ENCODE peak calls at places on chromosome 11, in five cellular contexts. One of them, this sample, is unnamed.

GRCh38 chr11:106601637-106602297 is 416.5 kb downstream of the GUCY1A2 start:
- DNase-seq in spleen: no peak
- DNase-seq in fibroblast of lung: no peak
- DNase-seq in keratinocyte: no peak
- DNase-seq in RWPE1: no peak
- DNase-seq in this sample: no peak

GRCh38 chr11:64878223-64878493 is 263 bp downstream of the EHD1 start:
- DNase-seq in spleen: no peak
- DNase-seq in fibroblast of lung: no peak
- DNase-seq in keratinocyte: no peak
- DNase-seq in RWPE1: no peak
- DNase-seq in this sample: no peak

GRCh38 chr11:14803846-14804245 is 88.2 kb downstream of the CYP2R1 start:
- DNase-seq in spleen: no peak
- DNase-seq in fibroblast of lung: no peak
- DNase-seq in keratinocyte: no peak
- DNase-seq in RWPE1: no peak
- DNase-seq in this sample: no peak

GRCh38 chr11:110431212-110432073 is 1.7 kb downstream of the FDX1 start:
- DNase-seq in spleen: no peak
- DNase-seq in fibroblast of lung: peak
- DNase-seq in keratinocyte: no peak
- DNase-seq in RWPE1: no peak
- DNase-seq in this sample: no peak

GRCh38 chr11:61138940-61139339 is 22.3 kb downstream of the VPS37C start:
- DNase-seq in spleen: no peak
- DNase-seq in fibroblast of lung: peak
- DNase-seq in keratinocyte: no peak
- DNase-seq in RWPE1: no peak
- DNase-seq in this sample: no peak

GRCh38 chr11:94036096-94036495 is 14.9 kb downstream of the HEPHL1 start:
- DNase-seq in spleen: no peak
- DNase-seq in fibroblast of lung: no peak
- DNase-seq in keratinocyte: no peak
- DNase-seq in RWPE1: no peak
- DNase-seq in this sample: no peak

GRCh38 chr11:73961321-73961720 is 10.5 kb downstream of the DNAJB13 start:
- DNase-seq in spleen: no peak
- DNase-seq in fibroblast of lung: no peak
- DNase-seq in keratinocyte: no peak
- DNase-seq in RWPE1: no peak
- DNase-seq in this sample: no peak

GRCh38 chr11:61134801-61135257 is 26.4 kb downstream of the VPS37C start:
- DNase-seq in spleen: peak
- DNase-seq in fibroblast of lung: no peak
- DNase-seq in keratinocyte: no peak
- DNase-seq in RWPE1: no peak
- DNase-seq in this sample: no peak

GRCh38 chr11:61598886-61599868 is 18.3 kb upstream of the SYT7 start:
- DNase-seq in spleen: no peak
- DNase-seq in fibroblast of lung: peak
- DNase-seq in keratinocyte: no peak
- DNase-seq in RWPE1: no peak
- DNase-seq in this sample: no peak

GRCh38 chr11:58921778-58922390 is 17.4 kb upstream of the GLYATL1 start:
- DNase-seq in spleen: no peak
- DNase-seq in fibroblast of lung: no peak
- DNase-seq in keratinocyte: no peak
- DNase-seq in RWPE1: no peak
- DNase-seq in this sample: no peak

GRCh38 chr11:4464216-4465159 is 15.4 kb downstream of the OR52K2 start:
- DNase-seq in spleen: no peak
- DNase-seq in fibroblast of lung: peak
- DNase-seq in keratinocyte: no peak
- DNase-seq in RWPE1: peak
- DNase-seq in this sample: no peak

GRCh38 chr11:17906436-17906835 is 106.4 kb downstream of the SERGEF start:
- DNase-seq in spleen: no peak
- DNase-seq in fibroblast of lung: no peak
- DNase-seq in keratinocyte: no peak
- DNase-seq in RWPE1: no peak
- DNase-seq in this sample: no peak

GRCh38 chr11:128622137-128622523 is 34.8 kb upstream of the ETS1 start:
- DNase-seq in spleen: no peak
- DNase-seq in fibroblast of lung: no peak
- DNase-seq in keratinocyte: no peak
- DNase-seq in RWPE1: no peak
- DNase-seq in this sample: no peak

GRCh38 chr11:109729761-109730160 is 307.8 kb downstream of the C11orf87 start:
- DNase-seq in spleen: no peak
- DNase-seq in fibroblast of lung: no peak
- DNase-seq in keratinocyte: no peak
- DNase-seq in RWPE1: no peak
- DNase-seq in this sample: no peak

GRCh38 chr11:46845440-46845739 is 690 bp downstream of the CKAP5 start:
- DNase-seq in spleen: no peak
- DNase-seq in fibroblast of lung: peak
- DNase-seq in keratinocyte: no peak
- DNase-seq in RWPE1: peak
- DNase-seq in this sample: no peak

GRCh38 chr11:44862546-44863101 is 88.1 kb downstream of the TP53I11 start:
- DNase-seq in spleen: no peak
- DNase-seq in fibroblast of lung: no peak
- DNase-seq in keratinocyte: no peak
- DNase-seq in RWPE1: no peak
- DNase-seq in this sample: no peak

GRCh38 chr11:34792814-34793241 is 123.4 kb downstream of the APIP start:
- DNase-seq in spleen: no peak
- DNase-seq in fibroblast of lung: no peak
- DNase-seq in keratinocyte: no peak
- DNase-seq in RWPE1: no peak
- DNase-seq in this sample: no peak

GRCh38 chr11:112881461-112881860 is 79.8 kb upstream of the NCAM1 start:
- DNase-seq in spleen: no peak
- DNase-seq in fibroblast of lung: peak
- DNase-seq in keratinocyte: no peak
- DNase-seq in RWPE1: peak
- DNase-seq in this sample: no peak

GRCh38 chr11:61149624-61150615 is 11.3 kb downstream of the VPS37C start:
- DNase-seq in spleen: peak
- DNase-seq in fibroblast of lung: peak
- DNase-seq in keratinocyte: no peak
- DNase-seq in RWPE1: peak
- DNase-seq in this sample: no peak

GRCh38 chr11:34252015-34252414 is 105.8 kb downstream of the ABTB2 start:
- DNase-seq in spleen: no peak
- DNase-seq in fibroblast of lung: no peak
- DNase-seq in keratinocyte: no peak
- DNase-seq in RWPE1: no peak
- DNase-seq in this sample: no peak

GRCh38 chr11:64007629-64008282 is 21.5 kb downstream of the OTUB1 start:
- DNase-seq in spleen: peak
- DNase-seq in fibroblast of lung: peak
- DNase-seq in keratinocyte: no peak
- DNase-seq in RWPE1: no peak
- DNase-seq in this sample: no peak

GRCh38 chr11:86582898-86583297 is 89.5 kb downstream of the ME3 start:
- DNase-seq in spleen: no peak
- DNase-seq in fibroblast of lung: no peak
- DNase-seq in keratinocyte: no peak
- DNase-seq in RWPE1: no peak
- DNase-seq in this sample: no peak

GRCh38 chr11:116869610-116870009 is 32.2 kb upstream of the APOA1 start:
- DNase-seq in spleen: no peak
- DNase-seq in fibroblast of lung: no peak
- DNase-seq in keratinocyte: no peak
- DNase-seq in RWPE1: no peak
- DNase-seq in this sample: no peak

GRCh38 chr11:120893431-120894206 is 130.3 kb upstream of the TBCEL start:
- DNase-seq in spleen: no peak
- DNase-seq in fibroblast of lung: no peak
- DNase-seq in keratinocyte: no peak
- DNase-seq in RWPE1: no peak
- DNase-seq in this sample: no peak

GRCh38 chr11:106697058-106697457 is 321.2 kb downstream of the GUCY1A2 start:
- DNase-seq in spleen: no peak
- DNase-seq in fibroblast of lung: peak
- DNase-seq in keratinocyte: peak
- DNase-seq in RWPE1: peak
- DNase-seq in this sample: no peak

GRCh38 chr11:104106136-104106754 is 57.7 kb downstream of the PDGFD start:
- DNase-seq in spleen: no peak
- DNase-seq in fibroblast of lung: peak
- DNase-seq in keratinocyte: no peak
- DNase-seq in RWPE1: no peak
- DNase-seq in this sample: no peak

GRCh38 chr11:91860661-91861060 is 364.0 kb upstream of the FAT3 start:
- DNase-seq in spleen: no peak
- DNase-seq in fibroblast of lung: no peak
- DNase-seq in keratinocyte: no peak
- DNase-seq in RWPE1: no peak
- DNase-seq in this sample: no peak

GRCh38 chr11:47409440-47410403 is 1.3 kb downstream of the SLC39A13 start:
- DNase-seq in spleen: peak
- DNase-seq in fibroblast of lung: no peak
- DNase-seq in keratinocyte: no peak
- DNase-seq in RWPE1: peak
- DNase-seq in this sample: no peak

GRCh38 chr11:113722221-113722620 is 16.1 kb upstream of the TMPRSS5 start:
- DNase-seq in spleen: no peak
- DNase-seq in fibroblast of lung: no peak
- DNase-seq in keratinocyte: no peak
- DNase-seq in RWPE1: no peak
- DNase-seq in this sample: no peak

GRCh38 chr11:72930011-72930410 is 115.8 kb downstream of the ATG16L2 start:
- DNase-seq in spleen: no peak
- DNase-seq in fibroblast of lung: peak
- DNase-seq in keratinocyte: no peak
- DNase-seq in RWPE1: no peak
- DNase-seq in this sample: no peak

GRCh38 chr11:72009156-72009555 is 10.4 kb downstream of the IL18BP start:
- DNase-seq in spleen: no peak
- DNase-seq in fibroblast of lung: no peak
- DNase-seq in keratinocyte: no peak
- DNase-seq in RWPE1: no peak
- DNase-seq in this sample: no peak

GRCh38 chr11:19525714-19526113 is 186.9 kb upstream of the NAV2 start:
- DNase-seq in spleen: no peak
- DNase-seq in fibroblast of lung: no peak
- DNase-seq in keratinocyte: no peak
- DNase-seq in RWPE1: no peak
- DNase-seq in this sample: no peak

GRCh38 chr11:71357414-71357813 is 90.8 kb downstream of the DHCR7 start:
- DNase-seq in spleen: peak
- DNase-seq in fibroblast of lung: no peak
- DNase-seq in keratinocyte: no peak
- DNase-seq in RWPE1: no peak
- DNase-seq in this sample: no peak

DNA sequence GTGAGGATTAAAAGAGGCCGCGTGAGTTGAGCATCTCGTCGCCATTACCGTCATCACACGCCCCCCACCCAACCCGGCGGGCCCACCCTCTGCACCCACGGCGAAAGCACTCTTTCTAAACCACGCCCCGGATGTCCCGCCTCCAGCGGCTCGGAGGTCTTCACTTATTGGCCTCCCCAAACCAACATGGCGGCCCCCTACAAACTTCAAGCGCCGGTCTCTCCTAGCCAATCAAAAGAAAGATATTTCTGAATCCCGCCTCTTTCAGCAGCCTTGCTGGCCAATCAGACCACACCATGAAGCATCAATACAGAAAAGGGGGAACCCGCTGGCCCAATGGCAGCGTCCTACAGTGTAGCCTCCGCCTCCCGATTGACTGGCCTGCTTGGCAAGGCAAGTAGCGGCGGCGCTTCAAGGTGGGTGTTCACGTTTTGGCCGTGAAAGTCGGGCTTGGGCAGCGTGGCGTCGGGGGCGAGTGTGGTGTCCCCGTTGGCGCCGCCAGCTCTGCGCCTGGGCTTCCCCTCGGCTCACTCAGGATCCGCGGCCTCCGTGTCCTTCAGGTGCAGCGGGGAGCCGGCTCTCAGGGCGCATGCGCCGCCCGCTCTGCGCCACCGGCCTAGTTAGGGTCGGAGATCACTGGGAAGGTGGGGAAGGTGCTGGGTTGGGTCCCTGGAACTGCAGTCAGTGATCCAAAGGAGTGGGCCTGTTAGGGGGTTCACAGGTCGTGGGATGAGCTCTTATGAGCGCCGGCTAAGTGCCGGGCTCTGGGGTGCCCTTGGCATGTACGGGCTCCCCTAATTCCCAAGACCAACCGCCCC is at the start of gene NDUFS8:
- DNase-seq in spleen: peak
- DNase-seq in fibroblast of lung: peak
- DNase-seq in keratinocyte: peak
- DNase-seq in RWPE1: peak
- DNase-seq in this sample: peak
- H3K27ac ChIP-seq in spleen: peak
- H3K27ac ChIP-seq in fibroblast of lung: peak
- H3K27ac ChIP-seq in keratinocyte: peak
- H3K27ac ChIP-seq in RWPE1: peak
- H3K27ac ChIP-seq in this sample: peak

GRCh38 chr11:75583710-75584658 is 21.9 kb downstream of the SERPINH1 start:
- DNase-seq in spleen: peak
- DNase-seq in fibroblast of lung: peak
- DNase-seq in keratinocyte: no peak
- DNase-seq in RWPE1: no peak
- DNase-seq in this sample: no peak
- H3K27ac ChIP-seq in spleen: peak
- H3K27ac ChIP-seq in fibroblast of lung: peak
- H3K27ac ChIP-seq in keratinocyte: no peak
- H3K27ac ChIP-seq in RWPE1: peak
- H3K27ac ChIP-seq in this sample: peak

GRCh38 chr11:62959077-62959980 is 25.4 kb downstream of the SLC22A6 start:
- DNase-seq in spleen: no peak
- DNase-seq in fibroblast of lung: no peak
- DNase-seq in keratinocyte: no peak
- DNase-seq in RWPE1: no peak
- DNase-seq in this sample: no peak
- H3K27ac ChIP-seq in spleen: no peak
- H3K27ac ChIP-seq in fibroblast of lung: no peak
- H3K27ac ChIP-seq in keratinocyte: no peak
- H3K27ac ChIP-seq in RWPE1: no peak
- H3K27ac ChIP-seq in this sample: no peak

GRCh38 chr11:2842876-2843275 is 42.7 kb downstream of the CDKN1C start:
- DNase-seq in spleen: no peak
- DNase-seq in fibroblast of lung: no peak
- DNase-seq in keratinocyte: no peak
- DNase-seq in RWPE1: no peak
- DNase-seq in this sample: no peak

GRCh38 chr11:2844116-2844515 is 41.5 kb downstream of the CDKN1C start:
- DNase-seq in spleen: no peak
- DNase-seq in fibroblast of lung: no peak
- DNase-seq in keratinocyte: peak
- DNase-seq in RWPE1: peak
- DNase-seq in this sample: no peak

GRCh38 chr11:2844996-2845395 is 40.6 kb downstream of the CDKN1C start:
- DNase-seq in spleen: no peak
- DNase-seq in fibroblast of lung: no peak
- DNase-seq in keratinocyte: no peak
- DNase-seq in RWPE1: no peak
- DNase-seq in this sample: no peak

GRCh38 chr11:2841411-2842190 is 44.0 kb downstream of the CDKN1C start:
- DNase-seq in spleen: no peak
- DNase-seq in fibroblast of lung: no peak
- DNase-seq in keratinocyte: no peak
- DNase-seq in RWPE1: no peak
- DNase-seq in this sample: no peak

GRCh38 chr11:2843551-2843950 is 42.0 kb downstream of the CDKN1C start:
- DNase-seq in spleen: no peak
- DNase-seq in fibroblast of lung: no peak
- DNase-seq in keratinocyte: no peak
- DNase-seq in RWPE1: no peak
- DNase-seq in this sample: no peak
- H3K27ac ChIP-seq in spleen: no peak
- H3K27ac ChIP-seq in fibroblast of lung: no peak
- H3K27ac ChIP-seq in keratinocyte: no peak
- H3K27ac ChIP-seq in RWPE1: peak
- H3K27ac ChIP-seq in this sample: no peak